ENCODE peak calls at places on chromosomes 4 and X, in six cellular contexts. X, R, D, T, G and Q are unnamed samples.

GRCh38 chr4:110632506-110633357 is 9.9 kb upstream of the PITX2 start:
- DNase-seq in X (no peak), R (peak; percentile 36), D (no peak), T (peak; percentile 55), G (no peak), Q (no peak)

GRCh38 chrX:22760513-22761057 is 239.2 kb upstream of the DDX53 start:
- DNase-seq in X (no peak), R (no peak), D (no peak), T (no peak), G (no peak), Q (no peak)

GRCh38 chr4:114273246-114273645 is 293.8 kb upstream of the ARSJ start:
- DNase-seq in X (no peak), R (no peak), D (no peak), T (no peak), G (no peak), Q (no peak)

GRCh38 chr4:71545168-71545567 is 206.3 kb downstream of the SLC4A4 start:
- DNase-seq in X (no peak), R (no peak), D (peak; percentile 14), T (no peak), G (no peak), Q (no peak)

GRCh38 chr4:2648159-2648814 is 107.8 kb downstream of the TNIP2 start:
- DNase-seq in X (no peak), R (no peak), D (no peak), T (no peak), G (no peak), Q (peak; percentile 1)

GRCh38 chr4:16532240-16532990 is 306.1 kb upstream of the TAPT1 start:
- DNase-seq in X (no peak), R (no peak), D (peak; percentile 96), T (no peak), G (no peak), Q (no peak)

GRCh38 chrX:3609800-3610199 is 103.6 kb downstream of the PRKX start:
- DNase-seq in X (no peak), R (no peak), D (peak; percentile 22), T (no peak), G (no peak), Q (no peak)

GRCh38 chrX:77014655-77015377 is 432.4 kb upstream of the FGF16 start:
- DNase-seq in X (no peak), R (peak; percentile 74), D (no peak), T (peak; percentile 58), G (no peak), Q (peak; percentile 4)

GRCh38 chr4:74473155-74473811 is 28.3 kb downstream of the AREG start:
- DNase-seq in X (no peak), R (no peak), D (peak; percentile 89), T (no peak), G (no peak), Q (no peak)

GRCh38 chr4:54232151-54232688 is 3.1 kb downstream of the PDGFRA start:
- DNase-seq in X (no peak), R (peak; percentile 24), D (peak; percentile 32), T (no peak), G (no peak), Q (no peak)

GRCh38 chrX:23811135-23811781 is 28.3 kb downstream of the SAT1 start:
- DNase-seq in X (no peak), R (no peak), D (no peak), T (no peak), G (no peak), Q (no peak)

GRCh38 chrX:37684918-37685317 is 673 bp upstream of the XK start:
- DNase-seq in X (no peak), R (no peak), D (no peak), T (no peak), G (no peak), Q (no peak)
- H2AFZ ChIP-seq in X (peak overlapping the region; percentile 16), R (no peak overlapping the region), D (no peak overlapping the region), T (no peak overlapping the region), G (peak overlapping the region; percentile 78), Q (no peak overlapping the region)

DNA sequence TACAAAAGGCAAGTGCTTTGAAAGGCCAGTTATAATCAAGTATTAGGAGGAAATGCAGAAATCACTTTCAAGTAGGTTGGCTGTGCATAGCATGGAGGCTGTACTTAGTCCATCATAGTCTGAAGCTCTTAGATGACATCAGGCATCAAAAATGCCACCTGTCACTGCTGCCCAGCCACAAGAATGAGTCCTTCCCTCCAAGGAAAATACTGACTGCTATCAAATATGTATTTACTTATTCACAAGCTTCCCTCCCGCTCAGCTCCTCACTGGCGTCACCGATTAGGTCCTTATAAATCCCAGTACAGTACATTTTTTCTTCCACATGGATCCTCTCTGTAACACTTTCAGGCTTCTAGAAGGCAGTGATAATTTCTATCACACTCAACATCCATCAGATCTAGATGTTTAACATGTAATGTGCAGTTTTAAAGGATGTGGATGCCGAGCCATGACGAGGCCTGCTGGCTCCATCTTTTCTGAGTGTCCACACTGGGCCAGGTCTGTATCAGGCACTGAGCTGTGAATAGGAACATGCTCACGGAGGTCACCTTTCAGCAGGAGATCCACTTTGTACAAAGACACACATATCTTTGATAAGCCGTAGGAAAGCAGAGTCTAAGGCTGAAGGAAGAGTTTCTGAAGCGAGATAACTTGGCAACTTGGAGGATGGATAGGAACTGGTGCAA is 121.9 kb downstream of the PALLD start:
- DNase-seq in X (no peak), R (no peak), D (peak; percentile 42), T (no peak), G (peak; percentile 54), Q (no peak)
- H2AFZ ChIP-seq in X (no peak overlapping the region), R (peak overlapping the region; percentile 12), D (no peak overlapping the region), T (no peak overlapping the region), G (no peak overlapping the region), Q (no peak overlapping the region)

DNA sequence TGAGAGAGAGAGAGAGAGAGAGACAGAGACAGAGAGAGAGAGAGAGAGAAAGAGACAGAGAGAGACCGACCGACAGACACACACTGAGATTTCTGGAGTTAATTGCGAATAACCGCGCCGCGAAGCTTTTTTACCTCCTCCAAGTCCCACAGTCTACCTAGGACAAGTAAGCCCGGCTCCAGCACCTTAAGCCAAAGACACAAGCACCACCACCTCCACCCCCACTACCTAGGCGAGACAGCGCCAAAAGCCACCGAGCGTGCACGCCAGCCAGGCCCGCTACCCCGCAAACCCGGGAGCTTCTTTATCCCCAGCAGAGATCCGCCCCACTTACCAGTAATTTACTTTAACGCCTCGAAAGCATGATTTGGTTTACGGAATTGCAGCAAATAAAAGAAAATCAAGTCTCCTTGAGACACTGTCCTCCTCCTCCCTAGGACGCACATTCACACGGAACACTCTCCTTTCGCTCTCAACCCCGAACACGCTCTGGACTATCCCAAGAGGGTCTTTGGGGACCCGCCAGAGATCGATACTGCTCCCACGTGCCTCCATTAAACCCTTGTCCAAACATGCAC is 649.6 kb upstream of the DIPK2B start:
- DNase-seq in X (peak; percentile 38), R (no peak), D (peak; percentile 13), T (peak; percentile 26), G (no peak), Q (peak; percentile 39)
- H2AFZ ChIP-seq in X (peak overlapping the region; percentile 39), R (peak overlapping the region; percentile 93), D (peak overlapping the region; percentile 46), T (no peak overlapping the region), G (no peak overlapping the region), Q (peak overlapping the region; percentile 82)

GRCh38 chr4:172998527-172999469 is 169.8 kb upstream of the GALNT7 start:
- DNase-seq in X (no peak), R (no peak), D (peak; percentile 78), T (no peak), G (no peak), Q (no peak)
- H2AFZ ChIP-seq in X (no peak overlapping the region), R (peak overlapping the region; percentile 57), D (no peak overlapping the region), T (no peak overlapping the region), G (peak overlapping the region; percentile 71), Q (no peak overlapping the region)

GRCh38 chr4:178672512-178672911 is 1230.3 kb upstream of the AGA start:
- DNase-seq in X (no peak), R (no peak), D (no peak), T (no peak), G (peak; percentile 6), Q (no peak)

GRCh38 chr4:178665916-178666315 is 1223.7 kb upstream of the AGA start:
- DNase-seq in X (no peak), R (no peak), D (no peak), T (no peak), G (no peak), Q (no peak)

DNA sequence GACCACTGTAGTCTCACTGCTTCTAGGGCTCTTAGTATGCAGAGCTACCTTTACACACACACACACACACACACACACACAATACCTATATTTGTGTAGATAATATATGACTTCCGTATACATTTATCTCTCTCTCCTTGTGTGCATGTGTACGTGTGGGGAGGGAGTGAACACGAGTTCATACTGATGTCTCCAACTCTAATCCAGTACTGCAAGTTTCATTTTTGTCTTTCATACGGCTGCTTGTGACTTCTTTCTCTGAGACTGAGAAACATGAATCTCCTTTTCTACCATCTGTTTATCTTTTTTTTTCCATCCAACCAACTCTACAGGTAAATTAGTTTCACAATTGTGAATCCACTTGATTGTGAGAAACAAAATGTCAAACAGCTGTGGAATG is 1229.5 kb upstream of the AGA start:
- DNase-seq in X (peak; percentile 22), R (no peak), D (no peak), T (no peak), G (no peak), Q (no peak)
- H2AFZ ChIP-seq in X (no peak overlapping the region), R (no peak overlapping the region), D (no peak overlapping the region), T (no peak overlapping the region), G (no peak overlapping the region), Q (no peak overlapping the region)

DNA sequence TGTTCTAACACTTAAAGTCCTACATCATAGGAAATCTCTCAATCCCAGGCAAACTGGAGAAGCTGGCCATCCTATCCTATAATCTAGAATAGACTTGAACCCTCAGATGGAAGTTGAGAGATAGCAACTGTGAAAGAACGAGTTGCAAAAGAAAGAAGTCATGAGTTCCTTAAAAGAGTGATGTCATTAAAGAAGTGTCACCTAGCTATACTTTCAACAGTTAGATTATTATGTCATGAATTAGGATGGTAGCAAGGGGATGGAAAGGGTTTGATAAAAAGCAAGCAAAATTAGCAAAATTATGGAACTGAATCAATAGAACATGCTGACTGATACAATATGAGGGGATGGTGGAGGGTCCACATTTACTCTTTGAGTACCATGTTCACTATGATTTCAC is 7.1 kb upstream of the MAPK10 start:
- DNase-seq in X (no peak), R (no peak), D (no peak), T (no peak), G (no peak), Q (no peak)
- H2AFZ ChIP-seq in X (no peak overlapping the region), R (no peak overlapping the region), D (no peak overlapping the region), T (no peak overlapping the region), G (no peak overlapping the region), Q (no peak overlapping the region)